ENCODE peak calls at places on chromosomes 7 and 10, in eight cellular contexts. One of them, this sample, is unnamed. For H3K4me1, the result is how much of the 10 kb centered on the place peaks cover.

GRCh38 chr7:46687203-46687602 is 766.1 kb upstream of the IGFBP3 start:
- DNase-seq in endodermal cell: no peak
- DNase-seq in adipocyte: peak
- DNase-seq in fibroblast of lung: no peak
- DNase-seq in DND-41: no peak
- DNase-seq in heart left ventricle: no peak
- DNase-seq in esophagus squamous epithelium: no peak
- DNase-seq in tibial nerve: no peak
- DNase-seq in this sample: no peak

GRCh38 chr7:70177166-70177565 is 578.9 kb downstream of the AUTS2 start:
- DNase-seq in endodermal cell: no peak
- DNase-seq in adipocyte: peak
- DNase-seq in fibroblast of lung: no peak
- DNase-seq in DND-41: peak
- DNase-seq in heart left ventricle: no peak
- DNase-seq in esophagus squamous epithelium: no peak
- DNase-seq in tibial nerve: no peak
- DNase-seq in this sample: no peak

GRCh38 chr7:70215491-70215890 is 617.2 kb downstream of the AUTS2 start:
- DNase-seq in endodermal cell: no peak
- DNase-seq in adipocyte: peak
- DNase-seq in fibroblast of lung: peak
- DNase-seq in DND-41: no peak
- DNase-seq in heart left ventricle: no peak
- DNase-seq in esophagus squamous epithelium: no peak
- DNase-seq in tibial nerve: no peak
- DNase-seq in this sample: no peak

GRCh38 chr10:47047127-47047504 is 135.9 kb downstream of the PTPN20 start:
- DNase-seq in endodermal cell: peak
- DNase-seq in adipocyte: no peak
- DNase-seq in fibroblast of lung: no peak
- DNase-seq in DND-41: no peak
- DNase-seq in heart left ventricle: peak
- DNase-seq in esophagus squamous epithelium: no peak
- DNase-seq in tibial nerve: no peak
- DNase-seq in this sample: no peak

GRCh38 chr10:127243490-127244272 is 47.3 kb upstream of the INSYN2A start:
- DNase-seq in endodermal cell: peak
- DNase-seq in adipocyte: peak
- DNase-seq in fibroblast of lung: peak
- DNase-seq in DND-41: peak
- DNase-seq in heart left ventricle: no peak
- DNase-seq in esophagus squamous epithelium: no peak
- DNase-seq in tibial nerve: no peak
- DNase-seq in this sample: no peak

GRCh38 chr10:80662429-80663211 is 124.9 kb downstream of the SH2D4B start:
- DNase-seq in endodermal cell: peak
- DNase-seq in adipocyte: peak
- DNase-seq in fibroblast of lung: peak
- DNase-seq in DND-41: peak
- DNase-seq in heart left ventricle: peak
- DNase-seq in esophagus squamous epithelium: peak
- DNase-seq in tibial nerve: peak
- DNase-seq in this sample: peak

GRCh38 chr7:138886501-138886917 is 88.5 kb upstream of the ATP6V0A4 start:
- DNase-seq in endodermal cell: no peak
- DNase-seq in adipocyte: peak
- DNase-seq in fibroblast of lung: peak
- DNase-seq in DND-41: peak
- DNase-seq in heart left ventricle: no peak
- DNase-seq in esophagus squamous epithelium: no peak
- DNase-seq in tibial nerve: peak
- DNase-seq in this sample: no peak

GRCh38 chr7:99562832-99563231 is 4.4 kb downstream of the ZNF655 start:
- DNase-seq in endodermal cell: peak
- DNase-seq in adipocyte: peak
- DNase-seq in fibroblast of lung: peak
- DNase-seq in DND-41: no peak
- DNase-seq in heart left ventricle: no peak
- DNase-seq in esophagus squamous epithelium: no peak
- DNase-seq in tibial nerve: no peak
- DNase-seq in this sample: no peak

GRCh38 chr10:131575877-131576276 is 264.4 kb upstream of the TCERG1L start:
- DNase-seq in endodermal cell: no peak
- DNase-seq in adipocyte: no peak
- DNase-seq in fibroblast of lung: no peak
- DNase-seq in DND-41: no peak
- DNase-seq in heart left ventricle: no peak
- DNase-seq in esophagus squamous epithelium: no peak
- DNase-seq in tibial nerve: no peak
- DNase-seq in this sample: no peak

GRCh38 chr10:26805567-26806245 is 55.1 kb downstream of the ABI1 start:
- DNase-seq in endodermal cell: no peak
- DNase-seq in adipocyte: peak
- DNase-seq in fibroblast of lung: peak
- DNase-seq in DND-41: no peak
- DNase-seq in heart left ventricle: no peak
- DNase-seq in esophagus squamous epithelium: no peak
- DNase-seq in tibial nerve: no peak
- DNase-seq in this sample: no peak

GRCh38 chr10:17645591-17646345 is 1.8 kb downstream of the STAM start:
- DNase-seq in endodermal cell: no peak
- DNase-seq in adipocyte: no peak
- DNase-seq in fibroblast of lung: no peak
- DNase-seq in DND-41: no peak
- DNase-seq in heart left ventricle: no peak
- DNase-seq in esophagus squamous epithelium: no peak
- DNase-seq in tibial nerve: no peak
- DNase-seq in this sample: no peak

GRCh38 chr7:112646787-112647186 is 143.4 kb downstream of the TMEM168 start:
- DNase-seq in endodermal cell: peak
- DNase-seq in adipocyte: no peak
- DNase-seq in fibroblast of lung: no peak
- DNase-seq in DND-41: no peak
- DNase-seq in heart left ventricle: no peak
- DNase-seq in esophagus squamous epithelium: no peak
- DNase-seq in tibial nerve: no peak
- DNase-seq in this sample: no peak

GRCh38 chr7:70178787-70179186 is 580.5 kb downstream of the AUTS2 start:
- DNase-seq in endodermal cell: peak
- DNase-seq in adipocyte: peak
- DNase-seq in fibroblast of lung: no peak
- DNase-seq in DND-41: no peak
- DNase-seq in heart left ventricle: no peak
- DNase-seq in esophagus squamous epithelium: no peak
- DNase-seq in tibial nerve: no peak
- DNase-seq in this sample: no peak

GRCh38 chr7:33757563-33758165 is 147.7 kb upstream of the BMPER start:
- DNase-seq in endodermal cell: no peak
- DNase-seq in adipocyte: peak
- DNase-seq in fibroblast of lung: peak
- DNase-seq in DND-41: peak
- DNase-seq in heart left ventricle: no peak
- DNase-seq in esophagus squamous epithelium: no peak
- DNase-seq in tibial nerve: peak
- DNase-seq in this sample: no peak

GRCh38 chr10:112672706-112673105 is 225.7 kb downstream of the VTI1A start:
- DNase-seq in endodermal cell: no peak
- DNase-seq in adipocyte: no peak
- DNase-seq in fibroblast of lung: no peak
- DNase-seq in DND-41: no peak
- DNase-seq in heart left ventricle: no peak
- DNase-seq in esophagus squamous epithelium: no peak
- DNase-seq in tibial nerve: no peak
- DNase-seq in this sample: no peak

GRCh38 chr10:13869295-13869664 is 282.5 kb downstream of the PRPF18 start:
- DNase-seq in endodermal cell: peak
- DNase-seq in adipocyte: no peak
- DNase-seq in fibroblast of lung: no peak
- DNase-seq in DND-41: no peak
- DNase-seq in heart left ventricle: no peak
- DNase-seq in esophagus squamous epithelium: no peak
- DNase-seq in tibial nerve: no peak
- DNase-seq in this sample: no peak

GRCh38 chr10:13872411-13872810 is 285.6 kb downstream of the PRPF18 start:
- DNase-seq in endodermal cell: no peak
- DNase-seq in adipocyte: no peak
- DNase-seq in fibroblast of lung: no peak
- DNase-seq in DND-41: no peak
- DNase-seq in heart left ventricle: no peak
- DNase-seq in esophagus squamous epithelium: no peak
- DNase-seq in tibial nerve: no peak
- DNase-seq in this sample: no peak

GRCh38 chr10:13873201-13873600 is 286.4 kb downstream of the PRPF18 start:
- DNase-seq in endodermal cell: no peak
- DNase-seq in adipocyte: no peak
- DNase-seq in fibroblast of lung: no peak
- DNase-seq in DND-41: no peak
- DNase-seq in heart left ventricle: no peak
- DNase-seq in esophagus squamous epithelium: no peak
- DNase-seq in tibial nerve: no peak
- DNase-seq in this sample: no peak

GRCh38 chr10:13871087-13871486 is 284.3 kb downstream of the PRPF18 start:
- DNase-seq in endodermal cell: no peak
- DNase-seq in adipocyte: no peak
- DNase-seq in fibroblast of lung: no peak
- DNase-seq in DND-41: no peak
- DNase-seq in heart left ventricle: no peak
- DNase-seq in esophagus squamous epithelium: no peak
- DNase-seq in tibial nerve: no peak
- DNase-seq in this sample: no peak

GRCh38 chr10:13871698-13872280 is 285.0 kb downstream of the PRPF18 start:
- DNase-seq in endodermal cell: no peak
- DNase-seq in adipocyte: no peak
- DNase-seq in fibroblast of lung: no peak
- DNase-seq in DND-41: no peak
- DNase-seq in heart left ventricle: no peak
- DNase-seq in esophagus squamous epithelium: no peak
- DNase-seq in tibial nerve: no peak
- DNase-seq in this sample: no peak
- H3K4me3 ChIP-seq in endodermal cell: no peak
- H3K4me3 ChIP-seq in adipocyte: no peak
- H3K4me3 ChIP-seq in fibroblast of lung: no peak
- H3K4me3 ChIP-seq in DND-41: no peak
- H3K4me3 ChIP-seq in heart left ventricle: no peak
- H3K4me3 ChIP-seq in esophagus squamous epithelium: no peak
- H3K4me3 ChIP-seq in tibial nerve: no peak
- H3K4me3 ChIP-seq in this sample: no peak

GRCh38 chr10:34121974-34122282 is 693.2 kb downstream of the PARD3 start:
- DNase-seq in endodermal cell: no peak
- DNase-seq in adipocyte: peak
- DNase-seq in fibroblast of lung: peak
- DNase-seq in DND-41: peak
- DNase-seq in heart left ventricle: no peak
- DNase-seq in esophagus squamous epithelium: no peak
- DNase-seq in tibial nerve: no peak
- DNase-seq in this sample: no peak
- H3K4me1 ChIP-seq in endodermal cell: under half
- H3K4me1 ChIP-seq in adipocyte: under half
- H3K4me1 ChIP-seq in fibroblast of lung: under half
- H3K4me1 ChIP-seq in DND-41: under half
- H3K4me1 ChIP-seq in heart left ventricle: under half
- H3K4me1 ChIP-seq in esophagus squamous epithelium: under half
- H3K4me1 ChIP-seq in tibial nerve: under half
- H3K4me1 ChIP-seq in this sample: under half

DNA sequence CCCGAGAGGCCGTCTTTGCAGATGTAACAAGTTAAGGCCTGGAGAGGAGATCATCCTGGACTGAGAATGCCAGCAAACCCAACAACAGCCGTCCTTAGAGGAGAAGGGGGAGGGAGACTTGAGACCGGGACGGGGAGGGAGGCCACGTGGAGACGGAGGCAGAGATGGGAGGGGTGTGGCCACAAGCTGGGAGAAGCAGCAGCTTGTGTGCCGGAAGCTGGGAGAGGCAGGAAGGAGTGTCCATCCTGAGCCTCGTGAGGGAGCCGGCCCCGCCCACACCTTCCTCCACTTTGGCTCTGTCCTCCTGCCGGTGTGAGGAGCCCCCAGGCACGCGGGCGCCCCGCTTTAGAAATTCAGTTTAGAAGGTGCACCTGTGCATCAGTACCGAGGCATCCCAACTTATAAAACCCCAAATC is 95.7 kb downstream of the DNAJB6 start:
- DNase-seq in endodermal cell: peak
- DNase-seq in adipocyte: peak
- DNase-seq in fibroblast of lung: peak
- DNase-seq in DND-41: peak
- DNase-seq in heart left ventricle: no peak
- DNase-seq in esophagus squamous epithelium: no peak
- DNase-seq in tibial nerve: no peak
- DNase-seq in this sample: no peak
- H3K4me3 ChIP-seq in endodermal cell: no peak
- H3K4me3 ChIP-seq in adipocyte: peak
- H3K4me3 ChIP-seq in fibroblast of lung: no peak
- H3K4me3 ChIP-seq in DND-41: no peak
- H3K4me3 ChIP-seq in heart left ventricle: peak
- H3K4me3 ChIP-seq in esophagus squamous epithelium: peak
- H3K4me3 ChIP-seq in tibial nerve: peak
- H3K4me3 ChIP-seq in this sample: no peak

DNA sequence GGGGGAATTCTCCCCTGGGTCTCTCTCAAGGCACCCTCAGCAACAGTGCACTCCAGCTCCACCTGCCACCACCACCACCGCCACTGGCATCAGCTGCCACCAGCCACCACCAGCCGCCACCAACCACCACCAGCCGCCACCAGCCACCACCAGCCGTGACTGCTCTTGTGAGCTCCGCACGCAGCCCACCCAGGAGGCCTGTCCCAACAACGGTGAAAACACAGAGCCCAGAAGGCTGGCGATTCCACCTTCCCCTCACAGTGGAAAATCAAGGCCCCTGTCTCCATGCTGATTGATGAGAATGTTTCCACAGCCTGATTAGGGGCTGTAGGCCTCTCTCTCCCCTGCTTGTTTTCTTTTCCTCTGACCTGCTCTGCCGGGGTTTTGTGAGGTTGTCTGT is 41.1 kb downstream of the COBL start:
- DNase-seq in endodermal cell: no peak
- DNase-seq in adipocyte: no peak
- DNase-seq in fibroblast of lung: no peak
- DNase-seq in DND-41: no peak
- DNase-seq in heart left ventricle: no peak
- DNase-seq in esophagus squamous epithelium: no peak
- DNase-seq in tibial nerve: no peak
- DNase-seq in this sample: no peak
- H3K4me1 ChIP-seq in endodermal cell: under half
- H3K4me1 ChIP-seq in adipocyte: under half
- H3K4me1 ChIP-seq in fibroblast of lung: under half
- H3K4me1 ChIP-seq in DND-41: under half
- H3K4me1 ChIP-seq in heart left ventricle: under half
- H3K4me1 ChIP-seq in esophagus squamous epithelium: under half
- H3K4me1 ChIP-seq in tibial nerve: under half
- H3K4me1 ChIP-seq in this sample: under half

GRCh38 chr7:78768859-78769258 is 684.6 kb downstream of the MAGI2 start:
- DNase-seq in endodermal cell: peak
- DNase-seq in adipocyte: peak
- DNase-seq in fibroblast of lung: no peak
- DNase-seq in DND-41: no peak
- DNase-seq in heart left ventricle: no peak
- DNase-seq in esophagus squamous epithelium: no peak
- DNase-seq in tibial nerve: no peak
- DNase-seq in this sample: no peak
- H3K4me3 ChIP-seq in endodermal cell: peak
- H3K4me3 ChIP-seq in adipocyte: peak
- H3K4me3 ChIP-seq in fibroblast of lung: peak
- H3K4me3 ChIP-seq in DND-41: no peak
- H3K4me3 ChIP-seq in heart left ventricle: peak
- H3K4me3 ChIP-seq in esophagus squamous epithelium: peak
- H3K4me3 ChIP-seq in tibial nerve: peak
- H3K4me3 ChIP-seq in this sample: no peak

GRCh38 chr10:45421231-45422097 is 47.4 kb downstream of the ALOX5 start:
- DNase-seq in endodermal cell: peak
- DNase-seq in adipocyte: no peak
- DNase-seq in fibroblast of lung: peak
- DNase-seq in DND-41: peak
- DNase-seq in heart left ventricle: no peak
- DNase-seq in esophagus squamous epithelium: no peak
- DNase-seq in tibial nerve: no peak
- DNase-seq in this sample: peak
- H3K4me1 ChIP-seq in endodermal cell: under half
- H3K4me1 ChIP-seq in adipocyte: under half
- H3K4me1 ChIP-seq in fibroblast of lung: under half
- H3K4me1 ChIP-seq in DND-41: under half
- H3K4me1 ChIP-seq in heart left ventricle: under half
- H3K4me1 ChIP-seq in esophagus squamous epithelium: half or more
- H3K4me1 ChIP-seq in tibial nerve: under half
- H3K4me1 ChIP-seq in this sample: half or more